ENCODE peak calls at places on chromosome 7, in six cellular contexts. K is SJCRH30; P is HL-60; T is activated CD8-positive, alpha-beta memory T cell treated with anti-CD3 and anti-CD28 coated beads for 1 hour; E is choroid plexus epithelial cell; J is neural crest cell. W is an unnamed sample.

GRCh38 chr7:41624818-41625217 is 78.1 kb downstream of the INHBA start:
- DNase-seq in E (peak), K (no peak), P (no peak), T (no peak), J (no peak), W (no peak)

GRCh38 chr7:117630501-117630900 is 150.7 kb downstream of the CFTR start:
- DNase-seq in K (peak), P (no peak), E (no peak), J (no peak), T (no peak), W (no peak)

GRCh38 chr7:128831994-128832879 is 2.0 kb downstream of the FLNC start:
- DNase-seq in J (no peak), P (no peak), E (peak), T (no peak), K (peak), W (peak)

GRCh38 chr7:156823441-156823840 is 69.5 kb downstream of the LMBR1 start:
- DNase-seq in P (peak), E (peak), K (no peak), T (no peak), J (no peak), W (no peak)

GRCh38 chr7:20217193-20217948 is at the start of gene MACC1:
- DNase-seq in E (no peak), J (no peak), K (no peak), P (no peak), T (no peak), W (no peak)

GRCh38 chr7:158495780-158496179 is 91.8 kb downstream of the PTPRN2 start:
- DNase-seq in J (peak), T (no peak), E (peak), P (no peak), K (peak), W (peak)

GRCh38 chr7:150898475-150899011 is 46.2 kb downstream of the AOC1 start:
- DNase-seq in T (peak), P (peak), J (peak), K (peak), E (peak), W (peak)

GRCh38 chr7:32179567-32179966 is 109.4 kb upstream of the PDE1C start:
- DNase-seq in E (no peak), K (no peak), J (no peak), T (no peak), P (no peak), W (no peak)

GRCh38 chr7:159015081-159015893 is 129.4 kb downstream of the VIPR2 start:
- DNase-seq in T (no peak), J (no peak), E (peak), K (peak), P (no peak), W (peak)

GRCh38 chr7:23863209-23863798 is 153.3 kb downstream of the STK31 start:
- DNase-seq in E (peak), J (no peak), K (peak), T (no peak), P (no peak), W (no peak)

GRCh38 chr7:122887198-122887597 is 938 bp upstream of the CADPS2 start:
- DNase-seq in K (no peak), P (no peak), E (peak), T (no peak), J (peak), W (peak)

GRCh38 chr7:22219036-22219435 is 137.9 kb downstream of the RAPGEF5 start:
- DNase-seq in E (peak), J (no peak), K (no peak), T (no peak), P (no peak), W (no peak)

GRCh38 chr7:106317971-106318370 is 33.2 kb upstream of the NAMPT start:
- DNase-seq in K (no peak), T (no peak), P (no peak), E (peak), J (no peak), W (no peak)

GRCh38 chr7:135274495-135275268 is 41.0 kb downstream of the STRA8 start:
- DNase-seq in K (peak), P (peak), E (peak), J (peak), T (peak), W (peak)

GRCh38 chr7:137882806-137883205 is 36.0 kb upstream of the DGKI start:
- DNase-seq in K (no peak), E (no peak), T (no peak), P (no peak), J (no peak), W (no peak)

GRCh38 chr7:135562720-135563119 is 5.0 kb downstream of the NUP205 start:
- DNase-seq in J (no peak), T (no peak), K (no peak), P (no peak), E (no peak), W (no peak)

GRCh38 chr7:151886783-151887182 is 9.9 kb upstream of the PRKAG2 start:
- DNase-seq in J (no peak), T (no peak), E (no peak), P (no peak), K (no peak), W (no peak)

GRCh38 chr7:16025696-16026095 is 339.2 kb upstream of the MEOX2 start:
- DNase-seq in K (peak), P (no peak), J (no peak), T (no peak), E (no peak), W (no peak)

GRCh38 chr7:70599446-70600190 is 532.3 kb upstream of the GALNT17 start:
- DNase-seq in E (no peak), K (no peak), P (no peak), T (no peak), J (no peak), W (no peak)

GRCh38 chr7:133770863-133771492 is 356.2 kb upstream of the LRGUK start:
- DNase-seq in T (no peak), K (no peak), P (no peak), J (no peak), E (peak), W (no peak)

GRCh38 chr7:105127179-105127578 is 113.2 kb downstream of the KMT2E start:
- DNase-seq in T (no peak), K (no peak), J (no peak), P (no peak), E (no peak), W (no peak)

GRCh38 chr7:77827999-77828398 is 29.4 kb downstream of the PHTF2 start:
- DNase-seq in K (no peak), E (no peak), P (no peak), J (no peak), T (no peak), W (no peak)

GRCh38 chr7:7793921-7794320 is 75.5 kb upstream of the RPA3 start:
- DNase-seq in K (no peak), J (no peak), T (no peak), P (no peak), E (peak), W (no peak)

GRCh38 chr7:149787428-149788299 is 14.3 kb upstream of the ZNF467 start:
- DNase-seq in J (no peak), P (no peak), E (no peak), K (no peak), T (no peak), W (no peak)

GRCh38 chr7:46626261-46627037 is 705.4 kb upstream of the IGFBP3 start:
- DNase-seq in E (no peak), P (no peak), T (no peak), K (peak), J (no peak), W (no peak)

GRCh38 chr7:131493559-131493958 is 62.9 kb downstream of the PODXL start:
- DNase-seq in T (no peak), J (no peak), P (no peak), K (no peak), E (no peak), W (no peak)

GRCh38 chr7:27151945-27152815 is at the start of gene HOXA3:
- DNase-seq in K (no peak), J (no peak), P (no peak), E (no peak), T (no peak), W (peak)

GRCh38 chr7:29332875-29333482 is 138.4 kb downstream of the CHN2 start:
- DNase-seq in K (peak), E (no peak), J (no peak), T (no peak), P (no peak), W (no peak)

GRCh38 chr7:149495785-149496641 is 1.6 kb downstream of the ZNF746 start:
- DNase-seq in J (no peak), K (peak), E (peak), P (no peak), T (no peak), W (peak)

GRCh38 chr7:144531181-144531580 is 127.7 kb upstream of the NOBOX start:
- DNase-seq in T (no peak), E (peak), P (no peak), K (no peak), J (no peak), W (no peak)

W was measured in uterus.